ENCODE peak calls at places on chromosomes 3 and 15, in six cellular contexts. H is heart left ventricle, O is tibial artery, J is retinal pigment epithelial cell, P is Caco-2, F is colonic mucosa. X is an unnamed sample.

GRCh38 chr3:60594025-60594424 is 657.2 kb downstream of the FHIT start:
- DNase-seq in H (peak), O (peak), F (peak), J (no peak), P (no peak), X (no peak)

GRCh38 chr15:58361291-58361759 is 70.5 kb upstream of the LIPC start:
- DNase-seq in H (no peak), J (no peak), P (no peak), F (no peak), O (no peak), X (no peak)

GRCh38 chr3:184942735-184943134 is 130.8 kb downstream of the VPS8 start:
- DNase-seq in O (no peak), P (no peak), J (no peak), H (no peak), F (no peak), X (no peak)

GRCh38 chr3:32551087-32551486 is 19.6 kb downstream of the DYNC1LI1 start:
- DNase-seq in O (no peak), F (no peak), P (no peak), H (no peak), J (no peak), X (no peak)

GRCh38 chr15:58444056-58444455 is 12.3 kb downstream of the LIPC start:
- DNase-seq in O (no peak), H (no peak), J (no peak), F (no peak), P (no peak), X (no peak)

GRCh38 chr3:136194409-136195257 is 1.5 kb downstream of the MSL2 start:
- DNase-seq in O (peak), J (no peak), P (peak), F (peak), H (peak), X (no peak)

GRCh38 chr3:170055209-170055608 is 17.4 kb downstream of the GPR160 start:
- DNase-seq in J (no peak), F (no peak), H (no peak), P (no peak), O (no peak), X (peak)

GRCh38 chr3:127899200-127899599 is 15.8 kb upstream of the KBTBD12 start:
- DNase-seq in O (no peak), F (no peak), J (no peak), H (no peak), P (no peak), X (no peak)

GRCh38 chr3:136021798-136022197 is 56.3 kb downstream of the PPP2R3A start:
- DNase-seq in H (no peak), O (no peak), P (no peak), J (no peak), F (no peak), X (no peak)

GRCh38 chr3:166425900-166426611 is 588.8 kb upstream of the BCHE start:
- DNase-seq in F (no peak), P (peak), H (no peak), J (no peak), O (no peak), X (no peak)

GRCh38 chr3:181756645-181757044 is 44.9 kb downstream of the SOX2 start:
- DNase-seq in J (no peak), O (no peak), F (no peak), P (no peak), H (no peak), X (no peak)

GRCh38 chr15:25790003-25790660 is 73.0 kb downstream of the ATP10A start:
- DNase-seq in F (peak), H (peak), O (peak), J (no peak), P (no peak), X (no peak)

GRCh38 chr15:72203507-72203837 is 5.9 kb upstream of the GRAMD2A start:
- DNase-seq in J (peak), P (no peak), F (no peak), H (peak), O (peak), X (no peak)

GRCh38 chr15:59491062-59491461 is 53.1 kb downstream of the FAM81A start:
- DNase-seq in O (no peak), F (no peak), P (no peak), J (no peak), H (no peak), X (no peak)

GRCh38 chr15:41943543-41944312 is 28.6 kb downstream of the EHD4 start:
- DNase-seq in P (no peak), F (no peak), O (no peak), H (no peak), J (no peak), X (no peak)

GRCh38 chr3:6989608-6990291 is 128.8 kb downstream of the GRM7 start:
- DNase-seq in O (no peak), P (no peak), H (no peak), J (no peak), F (no peak), X (no peak)

GRCh38 chr15:101004500-101004899 is 85.3 kb downstream of the LRRK1 start:
- DNase-seq in H (peak), F (no peak), P (no peak), O (no peak), J (no peak), X (no peak)

GRCh38 chr15:69338535-69339213 is 40.0 kb downstream of the PAQR5 start:
- DNase-seq in O (no peak), H (no peak), P (no peak), J (no peak), F (no peak), X (no peak)

GRCh38 chr3:45546223-45546622 is 48.3 kb upstream of the LIMD1 start:
- DNase-seq in O (no peak), P (no peak), F (no peak), J (no peak), H (no peak), X (no peak)

GRCh38 chr3:33312361-33312760 is 35.1 kb downstream of the FBXL2 start:
- DNase-seq in O (no peak), F (no peak), H (no peak), J (no peak), P (no peak), X (no peak)

GRCh38 chr3:113231827-113232253 is 20.5 kb downstream of the BOC start:
- DNase-seq in O (no peak), P (no peak), J (peak), F (no peak), H (no peak), X (no peak)

DNA sequence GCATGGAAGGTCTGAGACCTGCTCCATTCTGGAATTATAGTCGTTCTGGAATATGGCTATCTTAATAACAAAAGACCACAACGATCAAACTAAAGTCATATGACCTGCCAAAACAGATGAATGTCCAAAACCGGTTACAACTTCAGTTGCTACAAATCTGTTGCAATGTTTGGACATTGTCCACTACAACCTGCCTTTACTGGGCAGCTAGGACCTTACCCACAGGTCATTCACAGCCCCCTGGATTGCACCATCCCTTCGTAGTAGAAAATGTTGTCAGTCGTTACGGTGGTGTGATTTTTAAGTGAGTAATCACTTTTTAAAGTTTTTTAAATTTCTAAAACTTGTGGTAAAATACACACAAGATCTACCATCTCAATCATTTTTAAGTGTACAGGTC is 22.5 kb upstream of the SRGAP3 start:
- DNase-seq in J (no peak), O (no peak), P (no peak), H (no peak), F (no peak), X (no peak)
- TF ChIP-seq CTCF in J (no peak), O (no peak), P (no peak), H (no peak), F (no peak), X (no peak)

DNA sequence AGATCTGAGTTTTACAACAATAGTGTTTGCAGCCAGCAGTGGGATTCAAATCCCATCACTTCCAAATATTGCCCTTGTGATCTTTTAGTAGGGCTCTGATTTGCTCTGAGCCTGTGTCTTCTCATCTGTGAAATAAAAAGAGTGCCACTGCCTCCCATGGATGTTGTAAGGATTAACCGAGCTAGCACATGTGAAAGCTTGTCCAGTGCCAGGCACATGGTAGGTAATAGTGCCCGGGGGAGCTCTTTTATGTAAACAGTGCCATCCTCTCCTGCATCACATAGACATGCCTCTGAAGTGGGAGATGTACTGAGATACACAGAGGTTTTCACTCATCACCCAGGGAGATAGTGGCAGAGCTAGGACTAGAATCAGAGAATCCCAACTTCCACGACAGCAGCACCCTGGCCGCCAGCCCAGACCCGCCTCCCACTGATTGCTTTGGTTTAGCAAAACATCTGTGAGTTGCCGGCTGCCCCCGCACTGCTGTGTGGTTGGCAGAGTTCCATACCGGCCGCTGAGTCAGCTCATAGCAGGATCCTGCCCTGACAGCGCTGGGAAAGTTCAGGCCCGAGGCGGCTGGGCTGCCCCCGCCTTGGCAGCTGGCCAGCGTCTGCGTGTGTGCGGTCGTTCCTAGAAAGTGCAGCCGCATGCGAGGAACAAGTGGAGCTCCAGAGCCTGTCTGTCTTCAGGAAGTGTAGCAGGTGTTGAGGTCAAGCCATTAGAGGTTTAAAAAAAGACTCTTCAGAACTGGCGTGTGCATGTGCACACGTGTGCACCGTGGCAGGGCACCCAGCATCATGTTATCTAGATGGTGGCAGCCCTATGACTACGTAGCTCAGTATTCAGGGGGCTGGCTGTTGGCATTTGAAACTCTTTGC is 5.0 kb downstream of the ARID3B start:
- DNase-seq in F (peak), H (peak), O (peak), P (no peak), J (peak), X (peak)
- H3K4me3 ChIP-seq in F (no peak), H (peak), O (no peak), P (no peak), J (no peak), X (peak)

GRCh38 chr3:49428697-49429100 is 425 bp downstream of the NICN1 start:
- DNase-seq in F (no peak), H (no peak), P (no peak), J (no peak), O (no peak), X (no peak)
- TF ChIP-seq CTCF in F (no peak), H (no peak), P (no peak), J (peak), O (no peak), X (no peak)

GRCh38 chr3:14418259-14418658 is 15.9 kb downstream of the SLC6A6 start:
- DNase-seq in J (no peak), O (no peak), H (no peak), F (peak), P (no peak), X (no peak)
- H3K4me3 ChIP-seq in J (no peak), O (no peak), H (no peak), F (no peak), P (no peak), X (no peak)

GRCh38 chr3:58463942-58464271 is 28.0 kb upstream of the KCTD6 start:
- DNase-seq in O (no peak), J (no peak), F (no peak), P (no peak), H (no peak), X (no peak)
- TF ChIP-seq CTCF in O (no peak), J (no peak), F (peak), P (no peak), H (no peak), X (no peak)

GRCh38 chr15:36403351-36403750 is 176.1 kb upstream of the CDIN1 start:
- DNase-seq in H (no peak), F (no peak), P (no peak), O (no peak), J (no peak), X (no peak)

GRCh38 chr15:36400936-36401585 is 178.4 kb upstream of the CDIN1 start:
- DNase-seq in F (no peak), J (no peak), H (no peak), P (no peak), O (no peak), X (no peak)

GRCh38 chr15:36398212-36398611 is 181.2 kb upstream of the CDIN1 start:
- DNase-seq in F (no peak), P (no peak), H (no peak), O (no peak), J (no peak), X (no peak)

GRCh38 chr15:36399276-36399675 is 180.2 kb upstream of the CDIN1 start:
- DNase-seq in P (no peak), O (no peak), J (no peak), H (no peak), F (no peak), X (no peak)

DNA sequence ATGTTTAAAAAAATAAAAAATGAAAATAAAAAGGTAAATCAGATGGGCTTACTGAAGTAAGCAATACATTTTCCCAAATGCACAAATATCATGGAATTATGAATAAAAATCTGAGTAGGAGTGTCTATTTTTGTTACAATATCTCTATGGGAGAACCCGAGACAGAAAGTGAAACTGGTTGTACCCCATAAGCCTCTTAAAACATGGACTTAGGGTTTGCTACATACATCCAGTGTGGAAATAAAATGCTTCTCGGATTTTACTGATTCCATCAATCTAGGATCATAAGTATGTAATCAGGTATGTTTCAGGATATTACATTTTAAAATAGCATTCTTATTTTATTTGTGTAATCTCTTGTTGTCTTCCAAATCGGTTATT is 177.8 kb upstream of the CDIN1 start:
- DNase-seq in O (no peak), F (no peak), H (no peak), J (no peak), P (no peak), X (no peak)
- H3K4me3 ChIP-seq in O (no peak), F (no peak), H (no peak), J (no peak), P (no peak), X (no peak)